ENCODE peak calls at places on chromosome 12, in eight cellular contexts. Z, I, G, E, X, P, Y and A are unnamed samples. For H3K9me3, the result is how much of the 10 kb centered on the place peaks cover.

GRCh38 chr12:29153231-29153630 is 4.2 kb downstream of the FAR2 start:
- DNase-seq in P (no peak), I (no peak), G (no peak), E (peak), Z (no peak), Y (no peak), X (no peak), A (no peak)

GRCh38 chr12:128914908-128915563 is 61.8 kb downstream of the GLT1D1 start:
- DNase-seq in Z (no peak), G (peak), Y (no peak), E (no peak), P (no peak), I (no peak), X (no peak), A (no peak)

GRCh38 chr12:37666069-37666781 is 650.3 kb upstream of the ALG10B start:
- DNase-seq in G (no peak), Z (no peak), Y (no peak), P (no peak), E (no peak), X (no peak), I (no peak), A (peak)

GRCh38 chr12:56461235-56462159 is 6.9 kb upstream of the SPRYD4 start:
- DNase-seq in Y (peak), G (no peak), X (peak), P (no peak), E (no peak), Z (peak), I (no peak), A (no peak)

GRCh38 chr12:117151195-117152031 is 38.9 kb downstream of the FBXO21 start:
- DNase-seq in Y (peak), E (no peak), X (peak), P (no peak), Z (no peak), G (peak), I (peak), A (peak)

GRCh38 chr12:77940011-77940423 is 109.3 kb downstream of the NAV3 start:
- DNase-seq in Z (peak), I (no peak), X (peak), E (no peak), P (no peak), Y (peak), G (no peak), A (no peak)

GRCh38 chr12:117836999-117837736 is 131.6 kb downstream of the KSR2 start:
- DNase-seq in X (peak), I (peak), G (peak), Z (peak), Y (peak), P (peak), E (peak), A (peak)

GRCh38 chr12:68786929-68787328 is 21.0 kb upstream of the MDM2 start:
- DNase-seq in P (no peak), X (no peak), G (no peak), Y (no peak), I (no peak), E (no peak), Z (no peak), A (no peak)

GRCh38 chr12:54147186-54147585 is 41.6 kb downstream of the SMUG1 start:
- DNase-seq in E (no peak), P (no peak), I (no peak), X (no peak), Y (no peak), G (no peak), Z (no peak), A (peak)

GRCh38 chr12:25034676-25035075 is 85.8 kb upstream of the BCAT1 start:
- DNase-seq in G (no peak), E (no peak), Y (no peak), I (no peak), P (no peak), X (no peak), Z (no peak), A (no peak)

GRCh38 chr12:28088566-28089277 is 101.5 kb upstream of the CCDC91 start:
- DNase-seq in I (no peak), G (no peak), Z (no peak), P (no peak), X (no peak), E (peak), Y (no peak), A (no peak)

GRCh38 chr12:45191239-45191638 is 24.7 kb upstream of the ANO6 start:
- DNase-seq in Z (peak), G (no peak), P (no peak), Y (peak), I (no peak), E (no peak), X (no peak), A (no peak)

GRCh38 chr12:5708371-5708770 is 236.7 kb downstream of the ANO2 start:
- DNase-seq in Y (no peak), G (no peak), P (peak), X (no peak), I (no peak), Z (no peak), E (no peak), A (no peak)

GRCh38 chr12:76777765-76778216 is 13.9 kb downstream of the ZDHHC17 start:
- DNase-seq in Z (no peak), I (no peak), X (no peak), E (peak), P (no peak), G (no peak), Y (no peak), A (no peak)

GRCh38 chr12:47223848-47224213 is 144.1 kb upstream of the AMIGO2 start:
- DNase-seq in I (no peak), X (no peak), G (no peak), P (peak), Y (no peak), E (no peak), Z (peak), A (no peak)

GRCh38 chr12:98767248-98767647 is 122.2 kb downstream of the APAF1 start:
- DNase-seq in I (no peak), G (no peak), E (no peak), Y (no peak), Z (no peak), X (no peak), P (no peak), A (no peak)

GRCh38 chr12:69046372-69046771 is 113.4 kb upstream of the CPM start:
- DNase-seq in G (no peak), I (no peak), Y (no peak), E (no peak), P (no peak), Z (peak), X (no peak), A (no peak)

GRCh38 chr12:127194176-127194575 is 1072.8 kb upstream of the TMEM132C start:
- DNase-seq in E (no peak), P (no peak), Y (no peak), I (no peak), X (no peak), Z (peak), G (no peak), A (no peak)

GRCh38 chr12:78680596-78680995 is 184.0 kb upstream of the SYT1 start:
- DNase-seq in X (no peak), I (no peak), Y (no peak), E (no peak), G (no peak), P (no peak), Z (no peak), A (no peak)

GRCh38 chr12:111056618-111057521 is 136.5 kb upstream of the MYL2 start:
- DNase-seq in Y (peak), P (peak), G (peak), Z (no peak), E (no peak), I (no peak), X (no peak), A (no peak)

GRCh38 chr12:51874013-51874412 is 13.9 kb upstream of the ANKRD33 start:
- DNase-seq in Z (peak), P (no peak), G (no peak), E (no peak), X (no peak), Y (no peak), I (no peak), A (no peak)

GRCh38 chr12:84811291-84811690 is 101.3 kb downstream of the SLC6A15 start:
- DNase-seq in I (no peak), Y (no peak), P (no peak), Z (peak), E (no peak), G (no peak), X (no peak), A (no peak)

DNA sequence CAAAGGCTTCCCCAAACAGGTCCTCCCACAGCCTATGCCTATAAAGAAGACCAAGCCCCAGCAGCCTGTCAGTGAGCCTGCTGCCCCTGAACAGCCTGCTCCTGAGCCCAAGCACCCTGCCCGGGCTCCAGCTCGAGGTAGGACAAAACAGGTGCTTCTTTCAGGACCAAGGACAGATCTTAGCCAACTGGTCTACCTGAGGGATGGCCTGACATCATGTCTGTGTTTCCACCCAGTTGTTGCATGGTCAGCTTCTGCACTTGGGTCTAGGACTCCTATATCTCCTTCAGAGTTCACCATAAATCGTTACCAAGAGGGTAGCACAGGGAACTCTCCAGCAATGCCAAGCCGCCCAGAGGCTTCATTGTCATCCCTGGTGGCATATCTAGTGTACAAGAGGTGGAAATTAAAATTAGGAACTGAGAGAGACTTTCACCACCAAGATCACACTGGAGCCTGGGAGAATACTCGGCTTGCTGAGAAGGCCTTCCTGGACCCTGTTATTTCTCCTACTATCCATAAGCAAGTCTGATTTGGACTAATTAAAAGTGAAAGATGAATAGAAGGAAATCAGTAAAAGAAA is 38.2 kb upstream of the OAS1 start:
- DNase-seq in Z (no peak), Y (peak), P (no peak), I (no peak), G (peak), E (peak), X (no peak), A (no peak)
- TF ChIP-seq CTCF in Z (no peak), Y (no peak), P (no peak), I (no peak), G (no peak), E (no peak), X (no peak), A (no peak)

GRCh38 chr12:131128556-131128955 is 174.8 kb downstream of the ADGRD1 start:
- DNase-seq in Y (no peak), E (no peak), I (no peak), P (no peak), G (no peak), Z (no peak), X (no peak), A (no peak)
- H3K9me3 ChIP-seq in Y (under half), E (under half), I (under half), P (under half), G (under half), Z (under half), X (under half), A (under half)

GRCh38 chr12:121535150-121536057 is 45.4 kb downstream of the KDM2B start:
- DNase-seq in G (no peak), I (no peak), Z (no peak), E (peak), X (no peak), Y (no peak), P (peak), A (no peak)

GRCh38 chr12:121537814-121538698 is 42.8 kb downstream of the KDM2B start:
- DNase-seq in I (peak), Z (no peak), X (no peak), P (peak), E (peak), G (no peak), Y (peak), A (peak)

GRCh38 chr12:121538699-121539061 is 42.1 kb downstream of the KDM2B start:
- DNase-seq in G (no peak), Z (peak), X (peak), E (peak), I (no peak), P (peak), Y (peak), A (no peak)

GRCh38 chr12:121536058-121536928 is 44.5 kb downstream of the KDM2B start:
- DNase-seq in P (peak), E (peak), Z (peak), X (peak), Y (no peak), I (peak), G (no peak), A (peak)

GRCh38 chr12:121536929-121537813 is 43.7 kb downstream of the KDM2B start:
- DNase-seq in X (peak), I (peak), Y (peak), Z (peak), P (peak), E (peak), G (no peak), A (peak)
- H3K27ac ChIP-seq in X (peak), I (peak), Y (no peak), Z (peak), P (peak), E (peak), G (no peak), A (peak)

GRCh38 chr12:132194056-132194455 is 49.8 kb downstream of the NOC4L start:
- DNase-seq in I (no peak), Z (no peak), X (peak), Y (no peak), P (no peak), E (no peak), G (no peak), A (no peak)
- TF ChIP-seq CTCF in I (no peak), Z (peak), X (peak), Y (peak), P (no peak), E (peak), G (peak), A (peak)